ENCODE peak calls at places on chromosome 9, in ten cellular contexts. One of them, this sample, is unnamed.

GRCh38 chr9:98057095-98057799 is 715 bp downstream of the NANS start:
- DNase-seq in coronary artery: no peak
- DNase-seq in cardiac fibroblast: peak
- DNase-seq in ascending aorta: no peak
- DNase-seq in GM06990: no peak
- DNase-seq in aorta: no peak
- DNase-seq in mesendoderm: no peak
- DNase-seq in BE2C: no peak
- DNase-seq in hepatocyte: no peak
- DNase-seq in AG09309: no peak
- DNase-seq in this sample: no peak

GRCh38 chr9:120931278-120932085 is 4.9 kb upstream of the TRAF1 start:
- DNase-seq in coronary artery: peak
- DNase-seq in cardiac fibroblast: peak
- DNase-seq in ascending aorta: peak
- DNase-seq in GM06990: peak
- DNase-seq in aorta: no peak
- DNase-seq in mesendoderm: no peak
- DNase-seq in BE2C: no peak
- DNase-seq in hepatocyte: no peak
- DNase-seq in AG09309: no peak
- DNase-seq in this sample: no peak

GRCh38 chr9:69667306-69667705 is 4.9 kb downstream of the APBA1 start:
- DNase-seq in coronary artery: no peak
- DNase-seq in cardiac fibroblast: no peak
- DNase-seq in ascending aorta: no peak
- DNase-seq in GM06990: no peak
- DNase-seq in aorta: no peak
- DNase-seq in mesendoderm: peak
- DNase-seq in BE2C: no peak
- DNase-seq in hepatocyte: no peak
- DNase-seq in AG09309: no peak
- DNase-seq in this sample: no peak

GRCh38 chr9:93082841-93083411 is 13.1 kb upstream of the CARD19 start:
- DNase-seq in coronary artery: peak
- DNase-seq in cardiac fibroblast: no peak
- DNase-seq in ascending aorta: peak
- DNase-seq in GM06990: no peak
- DNase-seq in aorta: peak
- DNase-seq in mesendoderm: no peak
- DNase-seq in BE2C: no peak
- DNase-seq in hepatocyte: peak
- DNase-seq in AG09309: no peak
- DNase-seq in this sample: no peak

GRCh38 chr9:129617167-129617566 is 3.7 kb downstream of the C9orf50 start:
- DNase-seq in coronary artery: no peak
- DNase-seq in cardiac fibroblast: peak
- DNase-seq in ascending aorta: no peak
- DNase-seq in GM06990: no peak
- DNase-seq in aorta: no peak
- DNase-seq in mesendoderm: peak
- DNase-seq in BE2C: peak
- DNase-seq in hepatocyte: peak
- DNase-seq in AG09309: no peak
- DNase-seq in this sample: no peak

GRCh38 chr9:90107021-90107771 is 502.4 kb downstream of the GADD45G start:
- DNase-seq in coronary artery: no peak
- DNase-seq in cardiac fibroblast: no peak
- DNase-seq in ascending aorta: no peak
- DNase-seq in GM06990: no peak
- DNase-seq in aorta: no peak
- DNase-seq in mesendoderm: peak
- DNase-seq in BE2C: peak
- DNase-seq in hepatocyte: peak
- DNase-seq in AG09309: no peak
- DNase-seq in this sample: no peak

GRCh38 chr9:17578577-17578910 is 322 bp upstream of the SH3GL2 start:
- DNase-seq in coronary artery: no peak
- DNase-seq in cardiac fibroblast: no peak
- DNase-seq in ascending aorta: no peak
- DNase-seq in GM06990: no peak
- DNase-seq in aorta: no peak
- DNase-seq in mesendoderm: no peak
- DNase-seq in BE2C: no peak
- DNase-seq in hepatocyte: no peak
- DNase-seq in AG09309: no peak
- DNase-seq in this sample: no peak

GRCh38 chr9:37678789-37679273 is 28.1 kb downstream of the FRMPD1 start:
- DNase-seq in coronary artery: no peak
- DNase-seq in cardiac fibroblast: no peak
- DNase-seq in ascending aorta: no peak
- DNase-seq in GM06990: no peak
- DNase-seq in aorta: no peak
- DNase-seq in mesendoderm: peak
- DNase-seq in BE2C: peak
- DNase-seq in hepatocyte: no peak
- DNase-seq in AG09309: no peak
- DNase-seq in this sample: no peak

GRCh38 chr9:76562511-76562911 is 103.5 kb downstream of the GCNT1 start:
- DNase-seq in coronary artery: no peak
- DNase-seq in cardiac fibroblast: peak
- DNase-seq in ascending aorta: no peak
- DNase-seq in GM06990: peak
- DNase-seq in aorta: no peak
- DNase-seq in mesendoderm: no peak
- DNase-seq in BE2C: no peak
- DNase-seq in hepatocyte: peak
- DNase-seq in AG09309: peak
- DNase-seq in this sample: no peak

GRCh38 chr9:121929893-121930875 is 162.9 kb downstream of the TTLL11 start:
- DNase-seq in coronary artery: no peak
- DNase-seq in cardiac fibroblast: no peak
- DNase-seq in ascending aorta: no peak
- DNase-seq in GM06990: no peak
- DNase-seq in aorta: no peak
- DNase-seq in mesendoderm: peak
- DNase-seq in BE2C: peak
- DNase-seq in hepatocyte: no peak
- DNase-seq in AG09309: no peak
- DNase-seq in this sample: no peak

GRCh38 chr9:81552571-81552970 is 136.8 kb downstream of the TLE1 start:
- DNase-seq in coronary artery: no peak
- DNase-seq in cardiac fibroblast: no peak
- DNase-seq in ascending aorta: no peak
- DNase-seq in GM06990: no peak
- DNase-seq in aorta: no peak
- DNase-seq in mesendoderm: no peak
- DNase-seq in BE2C: no peak
- DNase-seq in hepatocyte: no peak
- DNase-seq in AG09309: no peak
- DNase-seq in this sample: no peak

GRCh38 chr9:98516897-98517503 is 191.7 kb downstream of the GABBR2 start:
- DNase-seq in coronary artery: peak
- DNase-seq in cardiac fibroblast: no peak
- DNase-seq in ascending aorta: no peak
- DNase-seq in GM06990: no peak
- DNase-seq in aorta: no peak
- DNase-seq in mesendoderm: no peak
- DNase-seq in BE2C: no peak
- DNase-seq in hepatocyte: no peak
- DNase-seq in AG09309: no peak
- DNase-seq in this sample: no peak

GRCh38 chr9:124110307-124110915 is 98.8 kb downstream of the LHX2 start:
- DNase-seq in coronary artery: no peak
- DNase-seq in cardiac fibroblast: peak
- DNase-seq in ascending aorta: peak
- DNase-seq in GM06990: no peak
- DNase-seq in aorta: no peak
- DNase-seq in mesendoderm: peak
- DNase-seq in BE2C: no peak
- DNase-seq in hepatocyte: peak
- DNase-seq in AG09309: no peak
- DNase-seq in this sample: peak

GRCh38 chr9:114662081-114662989 is 4.7 kb upstream of the TEX53 start:
- DNase-seq in coronary artery: no peak
- DNase-seq in cardiac fibroblast: peak
- DNase-seq in ascending aorta: no peak
- DNase-seq in GM06990: peak
- DNase-seq in aorta: no peak
- DNase-seq in mesendoderm: peak
- DNase-seq in BE2C: peak
- DNase-seq in hepatocyte: peak
- DNase-seq in AG09309: no peak
- DNase-seq in this sample: no peak

GRCh38 chr9:19048966-19049871 is at the start of gene RRAGA:
- DNase-seq in coronary artery: peak
- DNase-seq in cardiac fibroblast: peak
- DNase-seq in ascending aorta: peak
- DNase-seq in GM06990: peak
- DNase-seq in aorta: peak
- DNase-seq in mesendoderm: peak
- DNase-seq in BE2C: peak
- DNase-seq in hepatocyte: peak
- DNase-seq in AG09309: peak
- DNase-seq in this sample: peak

GRCh38 chr9:19050637-19051591 is 1.7 kb downstream of the RRAGA start:
- DNase-seq in coronary artery: no peak
- DNase-seq in cardiac fibroblast: no peak
- DNase-seq in ascending aorta: no peak
- DNase-seq in GM06990: no peak
- DNase-seq in aorta: no peak
- DNase-seq in mesendoderm: peak
- DNase-seq in BE2C: no peak
- DNase-seq in hepatocyte: no peak
- DNase-seq in AG09309: no peak
- DNase-seq in this sample: no peak

DNA sequence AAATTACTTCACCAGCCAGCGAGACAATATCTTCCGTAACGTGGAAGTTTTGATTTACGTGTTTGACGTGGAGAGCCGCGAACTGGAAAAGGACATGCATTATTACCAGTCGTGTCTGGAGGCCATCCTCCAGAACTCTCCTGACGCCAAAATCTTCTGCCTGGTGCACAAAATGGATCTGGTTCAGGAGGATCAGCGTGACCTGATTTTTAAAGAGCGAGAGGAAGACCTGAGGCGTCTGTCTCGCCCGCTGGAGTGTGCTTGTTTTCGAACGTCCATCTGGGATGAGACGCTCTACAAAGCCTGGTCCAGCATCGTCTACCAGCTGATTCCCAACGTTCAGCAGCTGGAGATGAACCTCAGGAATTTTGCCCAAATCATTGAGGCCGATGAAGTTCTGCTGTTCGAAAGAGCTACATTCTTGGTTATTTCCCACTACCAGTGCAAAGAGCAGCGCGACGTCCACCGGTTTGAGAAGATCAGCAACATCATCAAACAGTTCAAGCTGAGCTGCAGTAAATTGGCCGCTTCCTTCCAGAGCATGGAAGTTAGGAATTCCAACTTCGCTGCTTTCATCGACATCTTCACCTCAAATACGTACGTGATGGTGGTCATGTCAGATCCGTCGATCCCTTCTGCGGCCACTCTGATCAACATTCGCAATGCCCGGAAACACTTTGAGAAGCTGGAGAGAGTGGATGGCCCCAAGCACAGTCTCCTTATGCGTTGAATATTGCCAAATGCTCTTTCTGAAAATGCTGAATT is 827 bp downstream of the RRAGA start:
- DNase-seq in coronary artery: no peak
- DNase-seq in cardiac fibroblast: peak
- DNase-seq in ascending aorta: no peak
- DNase-seq in GM06990: no peak
- DNase-seq in aorta: no peak
- DNase-seq in mesendoderm: peak
- DNase-seq in BE2C: no peak
- DNase-seq in hepatocyte: peak
- DNase-seq in AG09309: no peak
- DNase-seq in this sample: no peak
- H3K4me3 ChIP-seq in coronary artery: peak
- H3K4me3 ChIP-seq in cardiac fibroblast: peak
- H3K4me3 ChIP-seq in ascending aorta: peak
- H3K4me3 ChIP-seq in GM06990: peak
- H3K4me3 ChIP-seq in aorta: peak
- H3K4me3 ChIP-seq in mesendoderm: peak
- H3K4me3 ChIP-seq in BE2C: peak
- H3K4me3 ChIP-seq in hepatocyte: peak
- H3K4me3 ChIP-seq in AG09309: peak
- H3K4me3 ChIP-seq in this sample: peak

DNA sequence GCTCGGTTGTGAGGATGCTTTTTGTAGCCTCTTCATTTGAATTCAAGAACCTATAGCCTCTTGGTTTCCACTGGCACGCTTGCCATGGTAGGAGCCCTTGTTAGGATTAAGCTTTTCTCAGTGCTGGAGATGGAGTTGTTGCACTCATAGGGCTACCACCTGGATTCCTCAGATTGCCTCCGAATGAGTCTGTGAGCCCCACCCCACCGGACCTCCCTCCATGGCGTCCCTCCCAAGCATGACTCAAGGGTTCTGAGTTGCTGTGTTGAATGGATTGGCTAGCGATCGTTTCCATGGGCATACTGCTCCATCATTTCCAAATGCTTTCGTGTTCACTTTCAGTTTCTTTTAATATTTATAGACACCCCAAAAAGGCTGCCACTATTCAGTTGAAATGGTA is 69.9 kb downstream of the DAPK1 start:
- DNase-seq in coronary artery: no peak
- DNase-seq in cardiac fibroblast: peak
- DNase-seq in ascending aorta: no peak
- DNase-seq in GM06990: no peak
- DNase-seq in aorta: peak
- DNase-seq in mesendoderm: peak
- DNase-seq in BE2C: no peak
- DNase-seq in hepatocyte: no peak
- DNase-seq in AG09309: no peak
- DNase-seq in this sample: no peak
- H3K4me3 ChIP-seq in coronary artery: peak
- H3K4me3 ChIP-seq in cardiac fibroblast: no peak
- H3K4me3 ChIP-seq in ascending aorta: no peak
- H3K4me3 ChIP-seq in GM06990: no peak
- H3K4me3 ChIP-seq in aorta: no peak
- H3K4me3 ChIP-seq in mesendoderm: no peak
- H3K4me3 ChIP-seq in BE2C: no peak
- H3K4me3 ChIP-seq in hepatocyte: no peak
- H3K4me3 ChIP-seq in AG09309: no peak
- H3K4me3 ChIP-seq in this sample: no peak

GRCh38 chr9:78234810-78235209 is 1.1 kb upstream of the CEP78 start:
- DNase-seq in coronary artery: no peak
- DNase-seq in cardiac fibroblast: peak
- DNase-seq in ascending aorta: no peak
- DNase-seq in GM06990: no peak
- DNase-seq in aorta: no peak
- DNase-seq in mesendoderm: no peak
- DNase-seq in BE2C: no peak
- DNase-seq in hepatocyte: no peak
- DNase-seq in AG09309: no peak
- DNase-seq in this sample: no peak
- H3K4me3 ChIP-seq in coronary artery: peak
- H3K4me3 ChIP-seq in cardiac fibroblast: peak
- H3K4me3 ChIP-seq in ascending aorta: peak
- H3K4me3 ChIP-seq in GM06990: peak
- H3K4me3 ChIP-seq in aorta: peak
- H3K4me3 ChIP-seq in mesendoderm: no peak
- H3K4me3 ChIP-seq in BE2C: peak
- H3K4me3 ChIP-seq in hepatocyte: peak
- H3K4me3 ChIP-seq in AG09309: peak
- H3K4me3 ChIP-seq in this sample: peak

GRCh38 chr9:105064248-105065118 is 136.5 kb upstream of the ABCA1 start:
- DNase-seq in coronary artery: peak
- DNase-seq in cardiac fibroblast: peak
- DNase-seq in ascending aorta: peak
- DNase-seq in GM06990: peak
- DNase-seq in aorta: peak
- DNase-seq in mesendoderm: peak
- DNase-seq in BE2C: peak
- DNase-seq in hepatocyte: peak
- DNase-seq in AG09309: peak
- DNase-seq in this sample: peak
- H3K4me3 ChIP-seq in coronary artery: peak
- H3K4me3 ChIP-seq in cardiac fibroblast: no peak
- H3K4me3 ChIP-seq in ascending aorta: no peak
- H3K4me3 ChIP-seq in GM06990: no peak
- H3K4me3 ChIP-seq in aorta: no peak
- H3K4me3 ChIP-seq in mesendoderm: no peak
- H3K4me3 ChIP-seq in BE2C: peak
- H3K4me3 ChIP-seq in hepatocyte: no peak
- H3K4me3 ChIP-seq in AG09309: no peak
- H3K4me3 ChIP-seq in this sample: no peak

This sample was measured in retinal pigment epithelial cell.